ENCODE peak calls at places on chromosomes 11 and 22, in six cellular contexts. One of them, this sample, is unnamed.

GRCh38 chr11:6617315-6617781 is 1.9 kb downstream of the TPP1 start:
- DNase-seq in dorsolateral prefrontal cortex: no peak
- DNase-seq in BJ: no peak
- DNase-seq in A549: no peak
- DNase-seq in GM23338: no peak
- DNase-seq in psoas muscle: no peak
- DNase-seq in this sample: no peak

GRCh38 chr11:9796854-9797253 is 133.0 kb downstream of the SWAP70 start:
- DNase-seq in dorsolateral prefrontal cortex: no peak
- DNase-seq in BJ: no peak
- DNase-seq in A549: no peak
- DNase-seq in GM23338: no peak
- DNase-seq in psoas muscle: no peak
- DNase-seq in this sample: no peak

GRCh38 chr11:86632499-86633269 is 39.7 kb downstream of the ME3 start:
- DNase-seq in dorsolateral prefrontal cortex: peak; percentile 56
- DNase-seq in BJ: peak; percentile 90
- DNase-seq in A549: peak; percentile 89
- DNase-seq in GM23338: peak; percentile 39
- DNase-seq in psoas muscle: peak; percentile 59
- DNase-seq in this sample: no peak

GRCh38 chr11:102886999-102887398 is 12.2 kb upstream of the MMP12 start:
- DNase-seq in dorsolateral prefrontal cortex: no peak
- DNase-seq in BJ: no peak
- DNase-seq in A549: no peak
- DNase-seq in GM23338: no peak
- DNase-seq in psoas muscle: no peak
- DNase-seq in this sample: no peak

GRCh38 chr11:494761-495536 is 12.1 kb downstream of the RNH1 start:
- DNase-seq in dorsolateral prefrontal cortex: peak; percentile 91
- DNase-seq in BJ: no peak
- DNase-seq in A549: no peak
- DNase-seq in GM23338: no peak
- DNase-seq in psoas muscle: peak; percentile 57
- DNase-seq in this sample: no peak

GRCh38 chr11:2982214-2982613 is 9.9 kb downstream of the NAP1L4 start:
- DNase-seq in dorsolateral prefrontal cortex: no peak
- DNase-seq in BJ: no peak
- DNase-seq in A549: no peak
- DNase-seq in GM23338: no peak
- DNase-seq in psoas muscle: no peak
- DNase-seq in this sample: no peak

GRCh38 chr22:17230239-17230638 is 11.0 kb upstream of the ADA2 start:
- DNase-seq in dorsolateral prefrontal cortex: no peak
- DNase-seq in BJ: no peak
- DNase-seq in A549: no peak
- DNase-seq in GM23338: no peak
- DNase-seq in psoas muscle: no peak
- DNase-seq in this sample: peak; percentile 86

GRCh38 chr11:102762414-102762813 is 18.0 kb downstream of the MMP10 start:
- DNase-seq in dorsolateral prefrontal cortex: no peak
- DNase-seq in BJ: no peak
- DNase-seq in A549: no peak
- DNase-seq in GM23338: no peak
- DNase-seq in psoas muscle: no peak
- DNase-seq in this sample: no peak

GRCh38 chr22:41899992-41900651 is 14.8 kb downstream of the SHISA8 start:
- DNase-seq in dorsolateral prefrontal cortex: no peak
- DNase-seq in BJ: no peak
- DNase-seq in A549: no peak
- DNase-seq in GM23338: no peak
- DNase-seq in psoas muscle: peak; percentile 79
- DNase-seq in this sample: no peak

GRCh38 chr11:71372693-71373657 is 75.2 kb downstream of the DHCR7 start:
- DNase-seq in dorsolateral prefrontal cortex: no peak
- DNase-seq in BJ: no peak
- DNase-seq in A549: peak; percentile 30
- DNase-seq in GM23338: peak; percentile 35
- DNase-seq in psoas muscle: no peak
- DNase-seq in this sample: no peak

GRCh38 chr22:39617342-39617741 is 46.8 kb downstream of the CACNA1I start:
- DNase-seq in dorsolateral prefrontal cortex: peak; percentile 82
- DNase-seq in BJ: no peak
- DNase-seq in A549: no peak
- DNase-seq in GM23338: peak; percentile 27
- DNase-seq in psoas muscle: no peak
- DNase-seq in this sample: no peak

GRCh38 chr11:288328-289144 is at the start of gene PGGHG:
- DNase-seq in dorsolateral prefrontal cortex: peak; percentile 41
- DNase-seq in BJ: no peak
- DNase-seq in A549: peak; percentile 86
- DNase-seq in GM23338: no peak
- DNase-seq in psoas muscle: peak; percentile 85
- DNase-seq in this sample: no peak

GRCh38 chr22:36369922-36370781 is 17.6 kb downstream of the MYH9 start:
- DNase-seq in dorsolateral prefrontal cortex: no peak
- DNase-seq in BJ: no peak
- DNase-seq in A549: no peak
- DNase-seq in GM23338: no peak
- DNase-seq in psoas muscle: no peak
- DNase-seq in this sample: no peak

GRCh38 chr11:133787379-133788103 is 57.8 kb downstream of the SPATA19 start:
- DNase-seq in dorsolateral prefrontal cortex: no peak
- DNase-seq in BJ: no peak
- DNase-seq in A549: no peak
- DNase-seq in GM23338: peak; percentile 86
- DNase-seq in psoas muscle: peak; percentile 74
- DNase-seq in this sample: no peak

GRCh38 chr11:78985654-78986053 is 411.0 kb upstream of the NARS2 start:
- DNase-seq in dorsolateral prefrontal cortex: no peak
- DNase-seq in BJ: no peak
- DNase-seq in A549: no peak
- DNase-seq in GM23338: no peak
- DNase-seq in psoas muscle: no peak
- DNase-seq in this sample: no peak

GRCh38 chr11:121536116-121536515 is 83.3 kb upstream of the SORL1-AS1 start:
- DNase-seq in dorsolateral prefrontal cortex: no peak
- DNase-seq in BJ: no peak
- DNase-seq in A549: no peak
- DNase-seq in GM23338: peak; percentile 24
- DNase-seq in psoas muscle: no peak
- DNase-seq in this sample: no peak

GRCh38 chr11:121535122-121535796 is 82.5 kb upstream of the SORL1-AS1 start:
- DNase-seq in dorsolateral prefrontal cortex: no peak
- DNase-seq in BJ: no peak
- DNase-seq in A549: no peak
- DNase-seq in GM23338: no peak
- DNase-seq in psoas muscle: no peak
- DNase-seq in this sample: no peak

GRCh38 chr11:121533556-121534050 is 80.8 kb upstream of the SORL1-AS1 start:
- DNase-seq in dorsolateral prefrontal cortex: no peak
- DNase-seq in BJ: no peak
- DNase-seq in A549: no peak
- DNase-seq in GM23338: no peak
- DNase-seq in psoas muscle: no peak
- DNase-seq in this sample: no peak

GRCh38 chr11:121538054-121538453 is 85.3 kb upstream of the SORL1-AS1 start:
- DNase-seq in dorsolateral prefrontal cortex: no peak
- DNase-seq in BJ: no peak
- DNase-seq in A549: no peak
- DNase-seq in GM23338: no peak
- DNase-seq in psoas muscle: no peak
- DNase-seq in this sample: no peak

DNA sequence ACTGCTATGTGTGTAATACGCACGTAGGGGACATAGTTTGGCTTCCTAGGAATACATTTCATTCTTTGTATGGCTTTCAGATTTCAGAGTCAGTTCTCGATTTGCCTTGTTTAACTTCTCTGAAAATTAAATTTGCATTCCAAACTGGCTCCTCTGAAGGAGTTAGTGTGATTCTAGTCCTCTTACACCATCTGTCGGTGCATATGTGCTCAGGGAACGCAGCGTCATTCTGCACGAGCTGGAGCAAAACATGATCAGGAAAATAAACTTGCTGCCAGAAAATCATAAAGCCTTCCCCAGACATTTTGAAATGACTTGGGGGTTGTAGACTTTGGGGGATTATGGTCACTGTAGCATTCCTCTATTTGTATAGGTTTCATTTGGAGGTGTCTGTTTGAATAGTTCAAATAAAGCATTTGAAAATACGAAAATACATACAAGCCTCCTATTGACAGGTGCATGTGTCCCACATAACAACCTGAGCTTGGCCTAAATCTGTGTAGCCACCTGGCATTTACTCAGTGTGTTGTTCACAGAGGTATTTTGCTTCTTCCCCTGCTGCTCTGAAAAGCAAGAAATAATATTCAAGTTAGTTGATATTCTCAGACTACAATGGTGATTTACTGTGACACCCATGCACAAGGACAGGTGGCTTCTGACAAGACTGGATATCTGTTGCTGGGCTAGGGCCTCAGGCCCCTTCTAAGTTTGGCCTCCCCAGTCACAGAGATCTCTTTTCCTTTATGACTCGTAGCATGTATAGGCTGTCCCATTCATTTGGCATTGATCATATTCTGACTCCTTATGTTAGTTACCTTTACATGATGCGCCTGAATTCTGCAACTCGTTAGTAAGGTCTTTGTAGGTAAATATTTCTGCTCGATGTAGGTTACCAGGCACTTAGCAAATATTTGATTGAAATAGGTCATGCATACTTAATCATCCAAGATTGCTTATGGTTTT is 81.6 kb upstream of the SORL1-AS1 start:
- DNase-seq in dorsolateral prefrontal cortex: no peak
- DNase-seq in BJ: no peak
- DNase-seq in A549: no peak
- DNase-seq in GM23338: peak; percentile 19
- DNase-seq in psoas muscle: no peak
- DNase-seq in this sample: no peak
- TF ChIP-seq CTCF in dorsolateral prefrontal cortex: peak; percentile 70
- TF ChIP-seq CTCF in BJ: peak; percentile 68
- TF ChIP-seq CTCF in A549: no peak
- TF ChIP-seq CTCF in GM23338: no peak
- TF ChIP-seq CTCF in psoas muscle: peak; percentile 40
- TF ChIP-seq CTCF in this sample: peak; percentile 71

GRCh38 chr22:19149047-19149883 is 827 bp downstream of the GSC2 start:
- DNase-seq in dorsolateral prefrontal cortex: no peak
- DNase-seq in BJ: no peak
- DNase-seq in A549: no peak
- DNase-seq in GM23338: peak; percentile 75
- DNase-seq in psoas muscle: no peak
- DNase-seq in this sample: no peak

GRCh38 chr22:19148417-19149046 is 1.6 kb downstream of the GSC2 start:
- DNase-seq in dorsolateral prefrontal cortex: no peak
- DNase-seq in BJ: no peak
- DNase-seq in A549: no peak
- DNase-seq in GM23338: peak; percentile 49
- DNase-seq in psoas muscle: no peak
- DNase-seq in this sample: no peak

GRCh38 chr22:19151329-19152191 is 1.5 kb upstream of the GSC2 start:
- DNase-seq in dorsolateral prefrontal cortex: no peak
- DNase-seq in BJ: no peak
- DNase-seq in A549: no peak
- DNase-seq in GM23338: no peak
- DNase-seq in psoas muscle: no peak
- DNase-seq in this sample: no peak

GRCh38 chr22:19150482-19151328 is 613 bp upstream of the GSC2 start:
- DNase-seq in dorsolateral prefrontal cortex: no peak
- DNase-seq in BJ: no peak
- DNase-seq in A549: no peak
- DNase-seq in GM23338: no peak
- DNase-seq in psoas muscle: no peak
- DNase-seq in this sample: no peak

DNA sequence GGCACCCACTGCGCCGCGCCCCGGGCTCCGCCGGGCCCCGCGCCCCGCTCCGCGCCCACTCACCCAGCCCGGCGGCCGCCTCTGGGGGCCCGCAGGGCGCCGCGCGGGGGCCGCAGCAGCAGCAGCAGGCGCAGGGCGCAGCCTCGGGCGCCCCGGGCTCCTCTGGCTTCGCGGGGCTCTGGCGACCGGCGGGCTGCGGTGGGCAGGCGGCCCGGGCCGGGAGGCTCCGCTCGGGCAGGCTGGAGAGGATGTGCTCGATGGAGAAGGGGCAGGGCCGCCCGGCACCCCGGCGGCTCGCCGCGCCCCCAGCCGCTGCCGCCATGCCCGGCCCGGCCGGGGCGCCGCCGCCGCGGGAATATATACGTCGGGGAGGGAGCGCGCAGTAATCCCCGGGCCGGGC is at the start of gene GSC2:
- DNase-seq in dorsolateral prefrontal cortex: no peak
- DNase-seq in BJ: no peak
- DNase-seq in A549: no peak
- DNase-seq in GM23338: no peak
- DNase-seq in psoas muscle: no peak
- DNase-seq in this sample: no peak
- H3K4me3 ChIP-seq in dorsolateral prefrontal cortex: peak within 1 kb of the TSS; percentile 37
- H3K4me3 ChIP-seq in BJ: no peak within 1 kb of the TSS
- H3K4me3 ChIP-seq in A549: peak within 1 kb of the TSS; percentile 41
- H3K4me3 ChIP-seq in GM23338: peak within 1 kb of the TSS; percentile 64
- H3K4me3 ChIP-seq in psoas muscle: peak within 1 kb of the TSS; percentile 57
- H3K4me3 ChIP-seq in this sample: no peak within 1 kb of the TSS

DNA sequence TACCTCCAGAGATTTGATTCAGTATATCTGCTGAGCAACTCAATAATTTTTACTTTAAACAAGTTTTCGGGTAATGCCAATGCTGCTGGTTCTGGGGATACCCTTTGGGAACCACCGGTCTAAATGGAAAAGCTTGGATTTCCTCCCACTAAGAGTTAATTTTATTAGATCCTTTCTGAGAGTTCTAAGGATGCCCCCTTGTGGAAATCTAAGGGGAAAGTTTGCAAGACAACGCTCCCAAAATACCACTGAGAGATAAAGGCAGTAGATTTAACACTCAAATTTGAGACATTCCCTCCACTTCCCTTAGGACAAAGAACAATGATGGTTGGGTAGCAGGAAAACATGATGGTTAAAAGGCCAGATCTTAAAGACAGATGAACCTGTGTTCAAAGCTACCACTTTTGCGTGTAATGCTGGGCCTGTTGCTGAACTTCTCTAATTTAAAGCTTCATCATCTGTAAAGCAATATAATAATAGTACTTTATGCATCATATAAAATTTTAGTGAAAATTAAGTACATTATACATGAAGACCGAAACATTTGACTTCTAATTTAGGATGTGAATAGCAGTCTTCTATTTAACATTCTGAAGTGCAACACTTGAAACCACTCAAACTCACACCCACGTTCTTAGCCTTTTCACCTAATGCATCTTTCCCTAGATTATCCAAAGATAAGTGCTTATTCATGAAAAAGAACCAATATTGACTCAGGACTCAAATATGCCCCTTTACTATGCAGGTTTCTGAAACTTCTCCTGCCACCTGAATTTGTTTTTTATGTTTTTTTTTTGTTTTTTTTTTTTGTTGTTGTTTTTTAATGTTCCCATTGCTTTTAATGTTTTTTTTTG is 110.1 kb upstream of the LUZP2 start:
- DNase-seq in dorsolateral prefrontal cortex: no peak
- DNase-seq in BJ: no peak
- DNase-seq in A549: no peak
- DNase-seq in GM23338: peak; percentile 83
- DNase-seq in psoas muscle: no peak
- DNase-seq in this sample: no peak
- TF ChIP-seq CTCF in dorsolateral prefrontal cortex: peak; percentile 40
- TF ChIP-seq CTCF in BJ: peak; percentile 38
- TF ChIP-seq CTCF in A549: no peak
- TF ChIP-seq CTCF in GM23338: peak; percentile 67
- TF ChIP-seq CTCF in psoas muscle: no peak
- TF ChIP-seq CTCF in this sample: peak; percentile 16

GRCh38 chr22:49657275-49657973 is 170.2 kb downstream of the BRD1 start:
- DNase-seq in dorsolateral prefrontal cortex: no peak
- DNase-seq in BJ: no peak
- DNase-seq in A549: no peak
- DNase-seq in GM23338: no peak
- DNase-seq in psoas muscle: peak; percentile 82
- DNase-seq in this sample: no peak
- H3K4me3 ChIP-seq in dorsolateral prefrontal cortex: peak overlapping the region; percentile 53
- H3K4me3 ChIP-seq in BJ: no peak overlapping the region
- H3K4me3 ChIP-seq in A549: no peak overlapping the region
- H3K4me3 ChIP-seq in GM23338: no peak overlapping the region
- H3K4me3 ChIP-seq in psoas muscle: peak overlapping the region; percentile 63
- H3K4me3 ChIP-seq in this sample: peak overlapping the region; percentile 23